ENCODE peak calls at places on chromosomes 3 and 15, in four cellular contexts. P, L, I and C are unnamed samples.

GRCh38 chr3:13002398-13003124 is 70.7 kb downstream of the IQSEC1 start:
- DNase-seq in P (no peak), L (peak; percentile 83), I (no peak), C (no peak)

GRCh38 chr15:61097057-61097456 is 132.0 kb downstream of the RORA start:
- DNase-seq in P (no peak), L (no peak), I (no peak), C (no peak)

GRCh38 chr15:96285715-96286367 is 44.7 kb upstream of the NR2F2 start:
- DNase-seq in P (no peak), L (no peak), I (no peak), C (no peak)

GRCh38 chr15:28084547-28084946 is 14.6 kb downstream of the OCA2 start:
- DNase-seq in P (no peak), L (no peak), I (no peak), C (no peak)

GRCh38 chr15:30922469-30923311 is 19.0 kb downstream of the FAN1 start:
- DNase-seq in P (no peak), L (peak; percentile 63), I (peak; percentile 69), C (no peak)

GRCh38 chr3:58003093-58003492 is 5.1 kb upstream of the FLNB start:
- DNase-seq in P (no peak), L (no peak), I (no peak), C (no peak)

GRCh38 chr3:143098032-143098764 is 21.4 kb upstream of the CHST2 start:
- DNase-seq in P (no peak), L (no peak), I (no peak), C (no peak)

GRCh38 chr3:35680866-35681650 is 41.7 kb downstream of the ARPP21 start:
- DNase-seq in P (no peak), L (no peak), I (no peak), C (no peak)

GRCh38 chr3:171700653-171701052 is 109.6 kb downstream of the PLD1 start:
- DNase-seq in P (no peak), L (no peak), I (no peak), C (no peak)

GRCh38 chr3:11591401-11592266 is 52.1 kb downstream of the VGLL4 start:
- DNase-seq in P (no peak), L (peak; percentile 96), I (peak; percentile 59), C (peak; percentile 32)

GRCh38 chr3:186815490-186815889 is 9.2 kb upstream of the RFC4 start:
- DNase-seq in P (no peak), L (peak; percentile 67), I (no peak), C (no peak)

GRCh38 chr3:157156844-157157635 is 2.9 kb downstream of the CCNL1 start:
- DNase-seq in P (no peak), L (peak; percentile 38), I (no peak), C (no peak)

GRCh38 chr3:111691293-111691909 is 96.3 kb upstream of the ZBED2 start:
- DNase-seq in P (no peak), L (peak; percentile 74), I (no peak), C (no peak)

GRCh38 chr3:8623741-8624140 is 20.9 kb downstream of the SSUH2 start:
- DNase-seq in P (no peak), L (no peak), I (no peak), C (no peak)

GRCh38 chr3:88713233-88713691 is 394.2 kb upstream of the EPHA3 start:
- DNase-seq in P (no peak), L (no peak), I (no peak), C (no peak)

GRCh38 chr3:71254658-71255057 is 328.9 kb downstream of the FOXP1 start:
- DNase-seq in P (no peak), L (no peak), I (no peak), C (no peak)

GRCh38 chr3:121529308-121529707 is 16.5 kb downstream of the POLQ start:
- DNase-seq in P (no peak), L (no peak), I (no peak), C (no peak)

GRCh38 chr3:132641837-132642538 is 17.6 kb downstream of the ACAD11 start:
- DNase-seq in P (no peak), L (peak; percentile 60), I (no peak), C (no peak)

GRCh38 chr15:78599189-78599588 is 21.6 kb downstream of the CHRNA3 start:
- DNase-seq in P (no peak), L (no peak), I (no peak), C (no peak)

GRCh38 chr15:85149460-85150129 is 167.9 kb downstream of the PDE8A start:
- DNase-seq in P (no peak), L (no peak), I (no peak), C (no peak)

GRCh38 chr3:157844770-157845522 is 261.3 kb downstream of the SHOX2 start:
- DNase-seq in P (no peak), L (peak; percentile 66), I (no peak), C (no peak)

GRCh38 chr3:11604139-11604895 is 39.4 kb downstream of the VGLL4 start:
- DNase-seq in P (no peak), L (no peak), I (no peak), C (no peak)